ENCODE peak calls at places on chromosomes 2 and 18, in five cellular contexts. One of them, this sample, is unnamed.

GRCh38 chr18:3360211-3360610 is 89.8 kb upstream of the TGIF1 start:
- DNase-seq in psoas muscle: no peak
- DNase-seq in BE2C: no peak
- DNase-seq in CD4-positive, alpha-beta T cell: no peak
- DNase-seq in colonic mucosa: no peak
- DNase-seq in this sample: no peak

GRCh38 chr18:49447810-49448745 is 12.4 kb downstream of the DYM start:
- DNase-seq in colonic mucosa: peak; percentile 58
- DNase-seq in CD4-positive, alpha-beta T cell: no peak
- DNase-seq in BE2C: peak; percentile 57
- DNase-seq in psoas muscle: no peak
- DNase-seq in this sample: no peak

GRCh38 chr2:128645631-128646030 is 327.0 kb upstream of the HS6ST1 start:
- DNase-seq in psoas muscle: no peak
- DNase-seq in CD4-positive, alpha-beta T cell: no peak
- DNase-seq in colonic mucosa: no peak
- DNase-seq in BE2C: no peak
- DNase-seq in this sample: peak; percentile 18

GRCh38 chr2:220531216-220531615 is 903.8 kb downstream of the SLC4A3 start:
- DNase-seq in psoas muscle: no peak
- DNase-seq in CD4-positive, alpha-beta T cell: no peak
- DNase-seq in BE2C: no peak
- DNase-seq in colonic mucosa: no peak
- DNase-seq in this sample: no peak

GRCh38 chr2:219552382-219553167 is 8.7 kb downstream of the TMEM198 start:
- DNase-seq in psoas muscle: peak; percentile 91
- DNase-seq in BE2C: peak; percentile 96
- DNase-seq in CD4-positive, alpha-beta T cell: peak; percentile 80
- DNase-seq in colonic mucosa: peak; percentile 91
- DNase-seq in this sample: peak; percentile 90

GRCh38 chr2:227293531-227293930 is 31.5 kb upstream of the MFF start:
- DNase-seq in CD4-positive, alpha-beta T cell: no peak
- DNase-seq in psoas muscle: no peak
- DNase-seq in colonic mucosa: no peak
- DNase-seq in BE2C: no peak
- DNase-seq in this sample: no peak

GRCh38 chr2:101738649-101739048 is 41.1 kb downstream of the MAP4K4 start:
- DNase-seq in CD4-positive, alpha-beta T cell: no peak
- DNase-seq in BE2C: no peak
- DNase-seq in colonic mucosa: no peak
- DNase-seq in psoas muscle: no peak
- DNase-seq in this sample: no peak

GRCh38 chr2:129806317-129806716 is 173.1 kb upstream of the RAB6C start:
- DNase-seq in BE2C: no peak
- DNase-seq in colonic mucosa: no peak
- DNase-seq in psoas muscle: no peak
- DNase-seq in CD4-positive, alpha-beta T cell: no peak
- DNase-seq in this sample: no peak

GRCh38 chr18:55968550-55968949 is 380.6 kb upstream of the TCF4 start:
- DNase-seq in BE2C: no peak
- DNase-seq in CD4-positive, alpha-beta T cell: no peak
- DNase-seq in colonic mucosa: no peak
- DNase-seq in psoas muscle: no peak
- DNase-seq in this sample: no peak

GRCh38 chr2:211258646-211259335 is 702.4 kb downstream of the CPS1 start:
- DNase-seq in CD4-positive, alpha-beta T cell: no peak
- DNase-seq in colonic mucosa: no peak
- DNase-seq in psoas muscle: no peak
- DNase-seq in BE2C: no peak
- DNase-seq in this sample: no peak

GRCh38 chr2:236238756-236239155 is 25.4 kb downstream of the ASB18 start:
- DNase-seq in CD4-positive, alpha-beta T cell: no peak
- DNase-seq in psoas muscle: no peak
- DNase-seq in BE2C: no peak
- DNase-seq in colonic mucosa: no peak
- DNase-seq in this sample: no peak

GRCh38 chr2:148031152-148031551 is 10.3 kb downstream of the MBD5 start:
- DNase-seq in colonic mucosa: no peak
- DNase-seq in BE2C: no peak
- DNase-seq in psoas muscle: no peak
- DNase-seq in CD4-positive, alpha-beta T cell: no peak
- DNase-seq in this sample: no peak

GRCh38 chr2:75042823-75043222 is 84.4 kb downstream of the POLE4 start:
- DNase-seq in CD4-positive, alpha-beta T cell: no peak
- DNase-seq in psoas muscle: no peak
- DNase-seq in colonic mucosa: no peak
- DNase-seq in BE2C: no peak
- DNase-seq in this sample: no peak

GRCh38 chr2:71989671-71990070 is 158.0 kb downstream of the CYP26B1 start:
- DNase-seq in BE2C: no peak
- DNase-seq in psoas muscle: no peak
- DNase-seq in CD4-positive, alpha-beta T cell: no peak
- DNase-seq in colonic mucosa: no peak
- DNase-seq in this sample: no peak

GRCh38 chr2:230719340-230719739 is 6.7 kb downstream of the CAB39 start:
- DNase-seq in psoas muscle: no peak
- DNase-seq in colonic mucosa: no peak
- DNase-seq in BE2C: no peak
- DNase-seq in CD4-positive, alpha-beta T cell: no peak
- DNase-seq in this sample: no peak

GRCh38 chr2:72367530-72368225 is 220.0 kb upstream of the CYP26B1 start:
- DNase-seq in CD4-positive, alpha-beta T cell: no peak
- DNase-seq in colonic mucosa: peak; percentile 18
- DNase-seq in BE2C: no peak
- DNase-seq in psoas muscle: peak; percentile 78
- DNase-seq in this sample: peak; percentile 61

GRCh38 chr2:173571021-173571821 is 216.5 kb downstream of the CDCA7 start:
- DNase-seq in colonic mucosa: peak; percentile 46
- DNase-seq in CD4-positive, alpha-beta T cell: no peak
- DNase-seq in psoas muscle: no peak
- DNase-seq in BE2C: no peak
- DNase-seq in this sample: no peak

GRCh38 chr2:34447097-34447496 is 848.0 kb upstream of the FAM98A start:
- DNase-seq in psoas muscle: no peak
- DNase-seq in colonic mucosa: no peak
- DNase-seq in CD4-positive, alpha-beta T cell: no peak
- DNase-seq in BE2C: no peak
- DNase-seq in this sample: no peak

GRCh38 chr2:195458936-195459335 is 198.1 kb upstream of the SLC39A10 start:
- DNase-seq in BE2C: no peak
- DNase-seq in CD4-positive, alpha-beta T cell: no peak
- DNase-seq in psoas muscle: no peak
- DNase-seq in colonic mucosa: no peak
- DNase-seq in this sample: no peak

GRCh38 chr2:110157153-110157793 is 41.7 kb upstream of the MALL start:
- DNase-seq in psoas muscle: no peak
- DNase-seq in colonic mucosa: peak; percentile 40
- DNase-seq in CD4-positive, alpha-beta T cell: no peak
- DNase-seq in BE2C: no peak
- DNase-seq in this sample: no peak

GRCh38 chr2:69380072-69380917 is 6.7 kb downstream of the GFPT1 start:
- DNase-seq in CD4-positive, alpha-beta T cell: no peak
- DNase-seq in BE2C: no peak
- DNase-seq in psoas muscle: no peak
- DNase-seq in colonic mucosa: no peak
- DNase-seq in this sample: no peak

GRCh38 chr2:115364078-115364477 is 921.6 kb downstream of the DPP10 start:
- DNase-seq in psoas muscle: no peak
- DNase-seq in BE2C: no peak
- DNase-seq in colonic mucosa: no peak
- DNase-seq in CD4-positive, alpha-beta T cell: no peak
- DNase-seq in this sample: no peak

GRCh38 chr2:199503148-199503547 is 45.4 kb upstream of the SATB2 start:
- DNase-seq in colonic mucosa: no peak
- DNase-seq in CD4-positive, alpha-beta T cell: no peak
- DNase-seq in psoas muscle: no peak
- DNase-seq in BE2C: no peak
- DNase-seq in this sample: no peak

GRCh38 chr2:223930002-223930976 is 14.8 kb downstream of the WDFY1 start:
- DNase-seq in BE2C: peak; percentile 64
- DNase-seq in psoas muscle: peak; percentile 85
- DNase-seq in colonic mucosa: peak; percentile 41
- DNase-seq in CD4-positive, alpha-beta T cell: no peak
- DNase-seq in this sample: peak; percentile 92

GRCh38 chr2:27798476-27798875 is 27.0 kb downstream of the MRPL33 start:
- DNase-seq in BE2C: no peak
- DNase-seq in colonic mucosa: no peak
- DNase-seq in CD4-positive, alpha-beta T cell: no peak
- DNase-seq in psoas muscle: no peak
- DNase-seq in this sample: no peak

GRCh38 chr18:27605107-27605834 is 420.2 kb upstream of the CHST9 start:
- DNase-seq in CD4-positive, alpha-beta T cell: no peak
- DNase-seq in colonic mucosa: peak; percentile 59
- DNase-seq in psoas muscle: no peak
- DNase-seq in BE2C: peak; percentile 66
- DNase-seq in this sample: peak; percentile 72

GRCh38 chr2:44833123-44834069 is 108.1 kb upstream of the SIX3 start:
- DNase-seq in psoas muscle: no peak
- DNase-seq in CD4-positive, alpha-beta T cell: no peak
- DNase-seq in colonic mucosa: no peak
- DNase-seq in BE2C: no peak
- DNase-seq in this sample: no peak

GRCh38 chr2:238286987-238287386 is 1.4 kb downstream of the PER2 start:
- DNase-seq in colonic mucosa: peak; percentile 55
- DNase-seq in psoas muscle: no peak
- DNase-seq in CD4-positive, alpha-beta T cell: no peak
- DNase-seq in BE2C: no peak
- DNase-seq in this sample: peak; percentile 40

GRCh38 chr2:33791625-33792024 is 192.5 kb upstream of the FAM98A start:
- DNase-seq in BE2C: no peak
- DNase-seq in colonic mucosa: no peak
- DNase-seq in psoas muscle: no peak
- DNase-seq in CD4-positive, alpha-beta T cell: no peak
- DNase-seq in this sample: no peak

GRCh38 chr2:2636813-2637212 is 305.7 kb upstream of the MYT1L start:
- DNase-seq in CD4-positive, alpha-beta T cell: no peak
- DNase-seq in BE2C: no peak
- DNase-seq in psoas muscle: no peak
- DNase-seq in colonic mucosa: no peak
- DNase-seq in this sample: no peak

GRCh38 chr2:2639251-2640139 is 308.4 kb upstream of the MYT1L start:
- DNase-seq in BE2C: no peak
- DNase-seq in psoas muscle: no peak
- DNase-seq in CD4-positive, alpha-beta T cell: no peak
- DNase-seq in colonic mucosa: no peak
- DNase-seq in this sample: no peak

GRCh38 chr2:2640818-2641217 is 309.7 kb upstream of the MYT1L start:
- DNase-seq in psoas muscle: no peak
- DNase-seq in colonic mucosa: no peak
- DNase-seq in CD4-positive, alpha-beta T cell: no peak
- DNase-seq in BE2C: no peak
- DNase-seq in this sample: no peak

GRCh38 chr2:2640371-2640770 is 309.3 kb upstream of the MYT1L start:
- DNase-seq in BE2C: no peak
- DNase-seq in colonic mucosa: no peak
- DNase-seq in psoas muscle: no peak
- DNase-seq in CD4-positive, alpha-beta T cell: no peak
- DNase-seq in this sample: no peak

GRCh38 chr2:2638516-2638915 is 307.4 kb upstream of the MYT1L start:
- DNase-seq in BE2C: no peak
- DNase-seq in colonic mucosa: no peak
- DNase-seq in psoas muscle: no peak
- DNase-seq in CD4-positive, alpha-beta T cell: no peak
- DNase-seq in this sample: no peak
- H3K9me3 ChIP-seq in BE2C: no peaks in the 10 kb centered on the region
- H3K9me3 ChIP-seq in colonic mucosa: no peaks in the 10 kb centered on the region
- H3K9me3 ChIP-seq in psoas muscle: no peaks in the 10 kb centered on the region
- H3K9me3 ChIP-seq in CD4-positive, alpha-beta T cell: no peaks in the 10 kb centered on the region
- H3K9me3 ChIP-seq in this sample: no peaks in the 10 kb centered on the region

DNA sequence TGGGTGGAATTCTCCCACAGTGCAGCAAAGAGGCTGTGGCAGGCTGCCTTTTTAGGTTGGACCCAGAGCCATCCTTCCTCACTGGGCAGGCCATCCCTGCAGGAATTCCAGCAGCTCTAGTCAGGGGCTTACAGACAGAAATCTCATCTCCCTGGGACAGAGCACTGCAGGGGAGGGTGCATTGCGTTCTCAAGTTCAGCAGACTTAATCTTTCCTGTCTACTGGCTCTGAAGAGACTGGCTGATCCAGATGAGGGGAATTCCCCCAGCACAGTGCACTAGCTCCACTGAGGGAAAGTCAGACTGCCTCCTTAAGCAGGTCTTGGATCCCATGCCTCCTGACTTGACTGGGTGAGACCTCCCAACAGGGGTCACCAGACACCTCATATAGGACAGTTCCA is 899.7 kb upstream of the VRK2 start:
- DNase-seq in CD4-positive, alpha-beta T cell: no peak
- DNase-seq in colonic mucosa: no peak
- DNase-seq in BE2C: no peak
- DNase-seq in psoas muscle: no peak
- DNase-seq in this sample: no peak
- H3K9me3 ChIP-seq in CD4-positive, alpha-beta T cell: peaks cover 4% of the 10 kb centered on the region
- H3K9me3 ChIP-seq in colonic mucosa: no peaks in the 10 kb centered on the region
- H3K9me3 ChIP-seq in BE2C: no peaks in the 10 kb centered on the region
- H3K9me3 ChIP-seq in psoas muscle: no peaks in the 10 kb centered on the region
- H3K9me3 ChIP-seq in this sample: no peaks in the 10 kb centered on the region

DNA sequence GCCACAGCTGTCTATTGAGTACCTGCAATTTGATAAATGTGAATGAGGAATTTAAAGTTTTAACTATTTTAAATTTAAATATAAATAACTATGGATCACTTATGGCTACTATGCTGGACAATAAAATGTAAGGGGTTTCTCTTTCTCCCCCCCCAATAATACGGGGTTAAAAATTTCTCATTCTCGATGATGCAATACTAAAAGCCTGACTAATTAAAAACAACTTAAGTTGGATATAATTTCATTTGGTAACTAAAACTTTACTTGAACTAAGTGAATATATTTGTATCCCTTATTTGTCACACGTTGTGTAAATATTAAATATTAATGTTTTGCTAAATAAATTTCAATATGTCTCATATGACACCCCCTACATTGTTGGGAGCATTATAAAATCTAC is 297.3 kb downstream of the GRB14 start:
- DNase-seq in CD4-positive, alpha-beta T cell: no peak
- DNase-seq in psoas muscle: no peak
- DNase-seq in BE2C: no peak
- DNase-seq in colonic mucosa: no peak
- DNase-seq in this sample: no peak
- H3K9me3 ChIP-seq in CD4-positive, alpha-beta T cell: no peaks in the 10 kb centered on the region
- H3K9me3 ChIP-seq in psoas muscle: peaks cover 9% of the 10 kb centered on the region
- H3K9me3 ChIP-seq in BE2C: no peaks in the 10 kb centered on the region
- H3K9me3 ChIP-seq in colonic mucosa: no peaks in the 10 kb centered on the region
- H3K9me3 ChIP-seq in this sample: no peaks in the 10 kb centered on the region

DNA sequence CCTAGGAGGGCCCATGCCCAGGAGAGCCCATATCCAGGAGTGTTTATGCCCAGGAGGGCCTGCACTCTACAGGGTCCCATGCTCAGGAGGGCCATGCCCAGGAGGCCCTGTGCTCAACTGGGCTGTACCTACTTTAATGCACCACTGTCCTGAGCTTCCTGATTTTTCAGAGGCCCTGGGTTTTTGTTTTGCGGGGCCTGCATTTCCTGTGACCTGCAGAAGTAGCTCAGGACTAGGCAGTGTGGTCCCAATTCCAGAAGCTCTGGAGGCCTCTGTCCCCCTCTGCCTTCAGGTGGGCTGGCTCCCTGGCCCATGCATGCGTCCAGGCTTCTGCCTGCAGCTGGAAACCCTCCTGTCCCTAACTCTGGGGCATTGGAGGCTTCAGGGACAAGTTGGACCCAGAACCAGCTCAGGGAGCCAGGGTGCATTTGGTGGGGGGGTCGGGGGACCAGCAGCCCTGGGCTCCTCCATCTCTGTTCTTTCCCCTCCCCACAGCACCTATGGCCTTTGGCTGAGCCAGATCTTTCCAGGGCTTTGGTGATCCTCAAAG is 10.8 kb downstream of the GPR35 start:
- DNase-seq in BE2C: no peak
- DNase-seq in CD4-positive, alpha-beta T cell: no peak
- DNase-seq in psoas muscle: peak; percentile 13
- DNase-seq in colonic mucosa: no peak
- DNase-seq in this sample: peak; percentile 32
- H3K9me3 ChIP-seq in BE2C: no peaks in the 10 kb centered on the region
- H3K9me3 ChIP-seq in CD4-positive, alpha-beta T cell: no peaks in the 10 kb centered on the region
- H3K9me3 ChIP-seq in psoas muscle: no peaks in the 10 kb centered on the region
- H3K9me3 ChIP-seq in colonic mucosa: no peaks in the 10 kb centered on the region
- H3K9me3 ChIP-seq in this sample: no peaks in the 10 kb centered on the region

This sample was measured in right lobe of liver.